ENCODE peak calls at places on chromosomes 12 and 14, in nine cellular contexts. N is NCI-H524 treated with DMSO at 0.1 percent for 48 hours, E is activated gamma-delta T cell treated with Interleukin-2 at 50 U/mL for 16 hours, X is pancreas, W is psoas muscle, U is neuronal stem cell, D is GM04503, Y is NCI-H510A treated with DMSO at 0.1 percent for 48 hours, I is T-helper 9 cell. A is an unnamed sample.

GRCh38 chr14:86221755-86222154 is 691.8 kb downstream of the FLRT2 start:
- DNase-seq in D (no peak), N (no peak), U (no peak), E (no peak), I (no peak), W (no peak), Y (no peak), X (no peak), A (no peak)

GRCh38 chr12:92085040-92085439 is 60.6 kb downstream of the BTG1 start:
- DNase-seq in X (no peak), W (no peak), U (no peak), E (no peak), N (no peak), D (no peak), I (no peak), Y (no peak), A (no peak)

GRCh38 chr12:94714378-94714777 is 64.0 kb upstream of the TMCC3 start:
- DNase-seq in W (peak), N (peak), I (no peak), Y (no peak), E (no peak), U (no peak), D (no peak), X (no peak), A (no peak)

GRCh38 chr12:68240975-68241374 is 12.4 kb downstream of the IL22 start:
- DNase-seq in D (no peak), Y (no peak), I (no peak), W (no peak), U (no peak), E (peak), N (no peak), X (no peak), A (peak)

GRCh38 chr12:53499261-53500118 is at the start of gene MAP3K12:
- DNase-seq in U (peak), I (peak), Y (peak), N (no peak), W (peak), E (peak), D (no peak), X (peak), A (peak)

GRCh38 chr14:86799244-86799647 is 1193.7 kb downstream of the GALC start:
- DNase-seq in D (peak), N (no peak), X (no peak), I (no peak), U (no peak), Y (no peak), W (no peak), E (no peak), A (peak)

GRCh38 chr14:22391908-22392307 is 197.1 kb downstream of the DAD1 start:
- DNase-seq in W (no peak), Y (no peak), X (peak), E (peak), I (no peak), U (peak), D (no peak), N (peak), A (peak)

GRCh38 chr12:107404981-107405380 is 280.6 kb upstream of the PWP1 start:
- DNase-seq in I (no peak), N (no peak), W (no peak), U (no peak), X (no peak), D (no peak), E (no peak), Y (peak), A (peak)

GRCh38 chr12:20646239-20646827 is 48.8 kb upstream of the SLCO1C1 start:
- DNase-seq in E (no peak), Y (peak), I (no peak), X (no peak), U (no peak), D (peak), W (no peak), N (no peak), A (no peak)

GRCh38 chr12:123830675-123831074 is 68.6 kb downstream of the DNAH10 start:
- DNase-seq in U (no peak), D (no peak), X (no peak), E (no peak), W (no peak), Y (no peak), I (no peak), N (no peak), A (no peak)

GRCh38 chr14:94823556-94824341 is 53.8 kb upstream of the GSC start:
- DNase-seq in U (no peak), I (no peak), Y (peak), W (no peak), N (no peak), E (no peak), X (no peak), D (no peak), A (no peak)

GRCh38 chr14:105839425-105840265 is 313.3 kb downstream of the TMEM121 start:
- DNase-seq in Y (no peak), W (no peak), U (no peak), N (no peak), E (no peak), I (no peak), X (no peak), D (no peak), A (no peak)

GRCh38 chr14:72782182-72782508 is 111.8 kb downstream of the DPF3 start:
- DNase-seq in W (no peak), X (no peak), N (no peak), I (no peak), E (no peak), Y (no peak), D (no peak), U (no peak), A (no peak)

GRCh38 chr12:100473050-100473715 is 483 bp upstream of the NR1H4 start:
- DNase-seq in N (no peak), W (no peak), D (no peak), E (no peak), U (no peak), X (no peak), I (no peak), Y (no peak), A (no peak)